ENCODE peak calls at places on chromosome 16, in four cellular contexts. R is activated CD4-positive, CD25-positive, alpha-beta regulatory T cell; G is Ammon's horn; T is SJCRH30. D is an unnamed sample.

GRCh38 chr16:24819462-24820040 is 26.2 kb upstream of the SLC5A11 start:
- DNase-seq in R (no peak), G (no peak), T (no peak), D (peak)

GRCh38 chr16:84535408-84535807 is 30.9 kb upstream of the MEAK7 start:
- DNase-seq in R (no peak), G (no peak), T (no peak), D (no peak)

GRCh38 chr16:28136751-28137434 is 73.4 kb upstream of the GSG1L start:
- DNase-seq in R (no peak), G (peak), T (no peak), D (no peak)

GRCh38 chr16:2895813-2896212 is 12.8 kb downstream of the FLYWCH2 start:
- DNase-seq in R (no peak), G (no peak), T (no peak), D (no peak)

GRCh38 chr16:1076801-1077576 is 4.4 kb downstream of the SSTR5 start:
- DNase-seq in R (no peak), G (no peak), T (peak), D (no peak)

GRCh38 chr16:4315185-4316102 is at the start of gene GLIS2:
- DNase-seq in R (no peak), G (no peak), T (peak), D (peak)

GRCh38 chr16:87826798-87827587 is 42.3 kb downstream of the SLC7A5 start:
- DNase-seq in R (no peak), G (no peak), T (no peak), D (no peak)

GRCh38 chr16:4702466-4702808 is 9.1 kb downstream of the NUDT16L1 start:
- DNase-seq in R (no peak), G (no peak), T (no peak), D (no peak)

GRCh38 chr16:5633845-5634440 is 536.3 kb upstream of the EEF2KMT start:
- DNase-seq in R (no peak), G (peak), T (peak), D (peak)

GRCh38 chr16:5188318-5189025 is 90.9 kb upstream of the EEF2KMT start:
- DNase-seq in R (no peak), G (no peak), T (no peak), D (no peak)

GRCh38 chr16:9378876-9379275 is 287.4 kb downstream of the HAPSTR1 start:
- DNase-seq in R (no peak), G (no peak), T (peak), D (no peak)

GRCh38 chr16:53087101-53087500 is 32.3 kb downstream of the CHD9 start:
- DNase-seq in R (no peak), G (no peak), T (no peak), D (no peak)

GRCh38 chr16:84302111-84302954 is 7.7 kb downstream of the WFDC1 start:
- DNase-seq in R (no peak), G (no peak), T (no peak), D (no peak)

GRCh38 chr16:20614201-20615141 is 38.3 kb upstream of the ACSM2B start:
- DNase-seq in R (no peak), G (no peak), T (peak), D (no peak)

GRCh38 chr16:2519711-2520080 is 475 bp upstream of the AMDHD2 start:
- DNase-seq in R (no peak), G (no peak), T (no peak), D (no peak)

GRCh38 chr16:87465306-87465705 is 27.5 kb downstream of the ZCCHC14 start:
- DNase-seq in R (no peak), G (peak), T (peak), D (no peak)

GRCh38 chr16:23148166-23148512 is 1.1 kb downstream of the USP31 start:
- DNase-seq in R (no peak), G (no peak), T (no peak), D (no peak)

GRCh38 chr16:4624827-4625616 is 396 bp downstream of the MGRN1 start:
- DNase-seq in R (peak), G (peak), T (peak), D (peak)

GRCh38 chr16:35146723-35147458 is 1687.5 kb downstream of the TP53TG3F start:
- DNase-seq in R (no peak), G (no peak), T (no peak), D (no peak)

GRCh38 chr16:49121636-49122035 is 160.0 kb downstream of the CBLN1 start:
- DNase-seq in R (no peak), G (no peak), T (no peak), D (no peak)

GRCh38 chr16:51393381-51394005 is 242.4 kb upstream of the SALL1 start:
- DNase-seq in R (no peak), G (no peak), T (no peak), D (no peak)

GRCh38 chr16:9058211-9058610 is 33.2 kb upstream of the HAPSTR1 start:
- DNase-seq in R (no peak), G (no peak), T (no peak), D (no peak)

GRCh38 chr16:50050802-50051201 is 15.0 kb upstream of the HEATR3 start:
- DNase-seq in R (no peak), G (no peak), T (no peak), D (no peak)